ENCODE peak calls at places on chromosomes 2 and 18, in nine cellular contexts. One of them, this sample, is unnamed.

GRCh38 chr2:75356857-75357256 is 157.5 kb upstream of the TACR1 start:
- DNase-seq in DMS79 treated with DMSO at 0.1 percent for 48 hours: no peak
- DNase-seq in DMS153: no peak
- DNase-seq in stimulated activated CD4-positive, alpha-beta T cell treated with anti-CD3 and anti-CD28 coated beads, Interleukin-2, amount 100 ng/mL, for 4 hours: no peak
- DNase-seq in NCI-H748 treated with DMSO at 0.1 percent for 48 hours: no peak
- DNase-seq in mesenteric fat pad: no peak
- DNase-seq in A549: no peak
- DNase-seq in effector memory CD8-positive, alpha-beta T cell: no peak
- DNase-seq in progenitor cell of endocrine pancreas: no peak
- DNase-seq in this sample: no peak

GRCh38 chr2:223597071-223597470 is 5.1 kb downstream of the SCG2 start:
- DNase-seq in DMS79 treated with DMSO at 0.1 percent for 48 hours: no peak
- DNase-seq in DMS153: no peak
- DNase-seq in stimulated activated CD4-positive, alpha-beta T cell treated with anti-CD3 and anti-CD28 coated beads, Interleukin-2, amount 100 ng/mL, for 4 hours: no peak
- DNase-seq in NCI-H748 treated with DMSO at 0.1 percent for 48 hours: no peak
- DNase-seq in mesenteric fat pad: no peak
- DNase-seq in A549: no peak
- DNase-seq in effector memory CD8-positive, alpha-beta T cell: no peak
- DNase-seq in progenitor cell of endocrine pancreas: no peak
- DNase-seq in this sample: no peak

GRCh38 chr18:9025104-9025838 is 77.2 kb upstream of the NDUFV2 start:
- DNase-seq in DMS79 treated with DMSO at 0.1 percent for 48 hours: no peak
- DNase-seq in DMS153: no peak
- DNase-seq in stimulated activated CD4-positive, alpha-beta T cell treated with anti-CD3 and anti-CD28 coated beads, Interleukin-2, amount 100 ng/mL, for 4 hours: no peak
- DNase-seq in NCI-H748 treated with DMSO at 0.1 percent for 48 hours: no peak
- DNase-seq in mesenteric fat pad: no peak
- DNase-seq in A549: peak; percentile 13
- DNase-seq in effector memory CD8-positive, alpha-beta T cell: no peak
- DNase-seq in progenitor cell of endocrine pancreas: no peak
- DNase-seq in this sample: no peak

GRCh38 chr2:128513416-128514283 is 195.0 kb upstream of the HS6ST1 start:
- DNase-seq in DMS79 treated with DMSO at 0.1 percent for 48 hours: no peak
- DNase-seq in DMS153: no peak
- DNase-seq in stimulated activated CD4-positive, alpha-beta T cell treated with anti-CD3 and anti-CD28 coated beads, Interleukin-2, amount 100 ng/mL, for 4 hours: no peak
- DNase-seq in NCI-H748 treated with DMSO at 0.1 percent for 48 hours: no peak
- DNase-seq in mesenteric fat pad: peak; percentile 55
- DNase-seq in A549: no peak
- DNase-seq in effector memory CD8-positive, alpha-beta T cell: no peak
- DNase-seq in progenitor cell of endocrine pancreas: no peak
- DNase-seq in this sample: no peak

GRCh38 chr2:17606851-17607250 is 66.4 kb downstream of the VSNL1 start:
- DNase-seq in DMS79 treated with DMSO at 0.1 percent for 48 hours: no peak
- DNase-seq in DMS153: no peak
- DNase-seq in stimulated activated CD4-positive, alpha-beta T cell treated with anti-CD3 and anti-CD28 coated beads, Interleukin-2, amount 100 ng/mL, for 4 hours: no peak
- DNase-seq in NCI-H748 treated with DMSO at 0.1 percent for 48 hours: no peak
- DNase-seq in mesenteric fat pad: no peak
- DNase-seq in A549: no peak
- DNase-seq in effector memory CD8-positive, alpha-beta T cell: no peak
- DNase-seq in progenitor cell of endocrine pancreas: no peak
- DNase-seq in this sample: no peak

GRCh38 chr18:40608220-40608619 is 1346.8 kb upstream of the PIK3C3 start:
- DNase-seq in DMS79 treated with DMSO at 0.1 percent for 48 hours: no peak
- DNase-seq in DMS153: no peak
- DNase-seq in stimulated activated CD4-positive, alpha-beta T cell treated with anti-CD3 and anti-CD28 coated beads, Interleukin-2, amount 100 ng/mL, for 4 hours: no peak
- DNase-seq in NCI-H748 treated with DMSO at 0.1 percent for 48 hours: peak; percentile 35
- DNase-seq in mesenteric fat pad: no peak
- DNase-seq in A549: no peak
- DNase-seq in effector memory CD8-positive, alpha-beta T cell: no peak
- DNase-seq in progenitor cell of endocrine pancreas: no peak
- DNase-seq in this sample: no peak

GRCh38 chr2:24766609-24767008 is 26.6 kb downstream of the PTRHD1 start:
- DNase-seq in DMS79 treated with DMSO at 0.1 percent for 48 hours: no peak
- DNase-seq in DMS153: no peak
- DNase-seq in stimulated activated CD4-positive, alpha-beta T cell treated with anti-CD3 and anti-CD28 coated beads, Interleukin-2, amount 100 ng/mL, for 4 hours: no peak
- DNase-seq in NCI-H748 treated with DMSO at 0.1 percent for 48 hours: no peak
- DNase-seq in mesenteric fat pad: no peak
- DNase-seq in A549: no peak
- DNase-seq in effector memory CD8-positive, alpha-beta T cell: no peak
- DNase-seq in progenitor cell of endocrine pancreas: no peak
- DNase-seq in this sample: no peak

GRCh38 chr18:5879479-5879882 is 15.8 kb downstream of the TMEM200C start:
- DNase-seq in DMS79 treated with DMSO at 0.1 percent for 48 hours: peak; percentile 81
- DNase-seq in DMS153: no peak
- DNase-seq in stimulated activated CD4-positive, alpha-beta T cell treated with anti-CD3 and anti-CD28 coated beads, Interleukin-2, amount 100 ng/mL, for 4 hours: no peak
- DNase-seq in NCI-H748 treated with DMSO at 0.1 percent for 48 hours: peak; percentile 20
- DNase-seq in mesenteric fat pad: no peak
- DNase-seq in A549: peak; percentile 19
- DNase-seq in effector memory CD8-positive, alpha-beta T cell: no peak
- DNase-seq in progenitor cell of endocrine pancreas: no peak
- DNase-seq in this sample: no peak

GRCh38 chr2:128722469-128722868 is 403.8 kb upstream of the HS6ST1 start:
- DNase-seq in DMS79 treated with DMSO at 0.1 percent for 48 hours: peak; percentile 48
- DNase-seq in DMS153: no peak
- DNase-seq in stimulated activated CD4-positive, alpha-beta T cell treated with anti-CD3 and anti-CD28 coated beads, Interleukin-2, amount 100 ng/mL, for 4 hours: no peak
- DNase-seq in NCI-H748 treated with DMSO at 0.1 percent for 48 hours: no peak
- DNase-seq in mesenteric fat pad: no peak
- DNase-seq in A549: no peak
- DNase-seq in effector memory CD8-positive, alpha-beta T cell: no peak
- DNase-seq in progenitor cell of endocrine pancreas: no peak
- DNase-seq in this sample: no peak

GRCh38 chr2:88055049-88055435 is 541 bp downstream of the KRCC1 start:
- DNase-seq in DMS79 treated with DMSO at 0.1 percent for 48 hours: peak; percentile 70
- DNase-seq in DMS153: no peak
- DNase-seq in stimulated activated CD4-positive, alpha-beta T cell treated with anti-CD3 and anti-CD28 coated beads, Interleukin-2, amount 100 ng/mL, for 4 hours: no peak
- DNase-seq in NCI-H748 treated with DMSO at 0.1 percent for 48 hours: no peak
- DNase-seq in mesenteric fat pad: no peak
- DNase-seq in A549: peak; percentile 42
- DNase-seq in effector memory CD8-positive, alpha-beta T cell: no peak
- DNase-seq in progenitor cell of endocrine pancreas: no peak
- DNase-seq in this sample: no peak

GRCh38 chr2:24482256-24482971 is 8.6 kb upstream of the NCOA1 start:
- DNase-seq in DMS79 treated with DMSO at 0.1 percent for 48 hours: no peak
- DNase-seq in DMS153: no peak
- DNase-seq in stimulated activated CD4-positive, alpha-beta T cell treated with anti-CD3 and anti-CD28 coated beads, Interleukin-2, amount 100 ng/mL, for 4 hours: no peak
- DNase-seq in NCI-H748 treated with DMSO at 0.1 percent for 48 hours: no peak
- DNase-seq in mesenteric fat pad: no peak
- DNase-seq in A549: peak; percentile 29
- DNase-seq in effector memory CD8-positive, alpha-beta T cell: no peak
- DNase-seq in progenitor cell of endocrine pancreas: no peak
- DNase-seq in this sample: no peak

GRCh38 chr2:196356332-196356731 is 185.0 kb upstream of the STK17B start:
- DNase-seq in DMS79 treated with DMSO at 0.1 percent for 48 hours: no peak
- DNase-seq in DMS153: no peak
- DNase-seq in stimulated activated CD4-positive, alpha-beta T cell treated with anti-CD3 and anti-CD28 coated beads, Interleukin-2, amount 100 ng/mL, for 4 hours: no peak
- DNase-seq in NCI-H748 treated with DMSO at 0.1 percent for 48 hours: no peak
- DNase-seq in mesenteric fat pad: no peak
- DNase-seq in A549: no peak
- DNase-seq in effector memory CD8-positive, alpha-beta T cell: no peak
- DNase-seq in progenitor cell of endocrine pancreas: no peak
- DNase-seq in this sample: no peak

GRCh38 chr2:113127646-113128385 is 418 bp downstream of the IL1RN start:
- DNase-seq in DMS79 treated with DMSO at 0.1 percent for 48 hours: no peak
- DNase-seq in DMS153: no peak
- DNase-seq in stimulated activated CD4-positive, alpha-beta T cell treated with anti-CD3 and anti-CD28 coated beads, Interleukin-2, amount 100 ng/mL, for 4 hours: no peak
- DNase-seq in NCI-H748 treated with DMSO at 0.1 percent for 48 hours: no peak
- DNase-seq in mesenteric fat pad: no peak
- DNase-seq in A549: no peak
- DNase-seq in effector memory CD8-positive, alpha-beta T cell: no peak
- DNase-seq in progenitor cell of endocrine pancreas: no peak
- DNase-seq in this sample: no peak

GRCh38 chr18:5955861-5956260 is 60.5 kb upstream of the TMEM200C start:
- DNase-seq in DMS79 treated with DMSO at 0.1 percent for 48 hours: no peak
- DNase-seq in DMS153: no peak
- DNase-seq in stimulated activated CD4-positive, alpha-beta T cell treated with anti-CD3 and anti-CD28 coated beads, Interleukin-2, amount 100 ng/mL, for 4 hours: no peak
- DNase-seq in NCI-H748 treated with DMSO at 0.1 percent for 48 hours: no peak
- DNase-seq in mesenteric fat pad: no peak
- DNase-seq in A549: no peak
- DNase-seq in effector memory CD8-positive, alpha-beta T cell: no peak
- DNase-seq in progenitor cell of endocrine pancreas: no peak
- DNase-seq in this sample: no peak

GRCh38 chr2:50143822-50144575 is 887.9 kb downstream of the NRXN1 start:
- DNase-seq in DMS79 treated with DMSO at 0.1 percent for 48 hours: peak; percentile 78
- DNase-seq in DMS153: peak; percentile 62
- DNase-seq in stimulated activated CD4-positive, alpha-beta T cell treated with anti-CD3 and anti-CD28 coated beads, Interleukin-2, amount 100 ng/mL, for 4 hours: no peak
- DNase-seq in NCI-H748 treated with DMSO at 0.1 percent for 48 hours: peak; percentile 54
- DNase-seq in mesenteric fat pad: no peak
- DNase-seq in A549: peak; percentile 57
- DNase-seq in effector memory CD8-positive, alpha-beta T cell: no peak
- DNase-seq in progenitor cell of endocrine pancreas: no peak
- DNase-seq in this sample: peak; percentile 44

GRCh38 chr2:231355802-231356473 is 39.6 kb upstream of the B3GNT7 start:
- DNase-seq in DMS79 treated with DMSO at 0.1 percent for 48 hours: no peak
- DNase-seq in DMS153: no peak
- DNase-seq in stimulated activated CD4-positive, alpha-beta T cell treated with anti-CD3 and anti-CD28 coated beads, Interleukin-2, amount 100 ng/mL, for 4 hours: no peak
- DNase-seq in NCI-H748 treated with DMSO at 0.1 percent for 48 hours: no peak
- DNase-seq in mesenteric fat pad: no peak
- DNase-seq in A549: no peak
- DNase-seq in effector memory CD8-positive, alpha-beta T cell: no peak
- DNase-seq in progenitor cell of endocrine pancreas: no peak
- DNase-seq in this sample: no peak

GRCh38 chr2:190640124-190640523 is 8.8 kb upstream of the NAB1 start:
- DNase-seq in DMS79 treated with DMSO at 0.1 percent for 48 hours: no peak
- DNase-seq in DMS153: no peak
- DNase-seq in stimulated activated CD4-positive, alpha-beta T cell treated with anti-CD3 and anti-CD28 coated beads, Interleukin-2, amount 100 ng/mL, for 4 hours: no peak
- DNase-seq in NCI-H748 treated with DMSO at 0.1 percent for 48 hours: no peak
- DNase-seq in mesenteric fat pad: no peak
- DNase-seq in A549: no peak
- DNase-seq in effector memory CD8-positive, alpha-beta T cell: no peak
- DNase-seq in progenitor cell of endocrine pancreas: no peak
- DNase-seq in this sample: no peak

GRCh38 chr18:3046216-3046808 is 33.4 kb upstream of the LPIN2 start:
- DNase-seq in DMS79 treated with DMSO at 0.1 percent for 48 hours: no peak
- DNase-seq in DMS153: no peak
- DNase-seq in stimulated activated CD4-positive, alpha-beta T cell treated with anti-CD3 and anti-CD28 coated beads, Interleukin-2, amount 100 ng/mL, for 4 hours: no peak
- DNase-seq in NCI-H748 treated with DMSO at 0.1 percent for 48 hours: no peak
- DNase-seq in mesenteric fat pad: no peak
- DNase-seq in A549: no peak
- DNase-seq in effector memory CD8-positive, alpha-beta T cell: no peak
- DNase-seq in progenitor cell of endocrine pancreas: no peak
- DNase-seq in this sample: no peak

GRCh38 chr2:237581751-237582746 is 8.5 kb downstream of the RAB17 start:
- DNase-seq in DMS79 treated with DMSO at 0.1 percent for 48 hours: peak; percentile 31
- DNase-seq in DMS153: peak; percentile 83
- DNase-seq in stimulated activated CD4-positive, alpha-beta T cell treated with anti-CD3 and anti-CD28 coated beads, Interleukin-2, amount 100 ng/mL, for 4 hours: peak; percentile 39
- DNase-seq in NCI-H748 treated with DMSO at 0.1 percent for 48 hours: peak; percentile 37
- DNase-seq in mesenteric fat pad: no peak
- DNase-seq in A549: peak; percentile 58
- DNase-seq in effector memory CD8-positive, alpha-beta T cell: peak; percentile 9
- DNase-seq in progenitor cell of endocrine pancreas: no peak
- DNase-seq in this sample: peak; percentile 65

GRCh38 chr18:8839285-8839684 is 133.9 kb downstream of the MTCL1 start:
- DNase-seq in DMS79 treated with DMSO at 0.1 percent for 48 hours: no peak
- DNase-seq in DMS153: no peak
- DNase-seq in stimulated activated CD4-positive, alpha-beta T cell treated with anti-CD3 and anti-CD28 coated beads, Interleukin-2, amount 100 ng/mL, for 4 hours: no peak
- DNase-seq in NCI-H748 treated with DMSO at 0.1 percent for 48 hours: no peak
- DNase-seq in mesenteric fat pad: no peak
- DNase-seq in A549: no peak
- DNase-seq in effector memory CD8-positive, alpha-beta T cell: no peak
- DNase-seq in progenitor cell of endocrine pancreas: no peak
- DNase-seq in this sample: no peak

GRCh38 chr2:203122317-203122998 is 107.8 kb downstream of the NBEAL1 start:
- DNase-seq in DMS79 treated with DMSO at 0.1 percent for 48 hours: no peak
- DNase-seq in DMS153: peak; percentile 12
- DNase-seq in stimulated activated CD4-positive, alpha-beta T cell treated with anti-CD3 and anti-CD28 coated beads, Interleukin-2, amount 100 ng/mL, for 4 hours: no peak
- DNase-seq in NCI-H748 treated with DMSO at 0.1 percent for 48 hours: peak; percentile 36
- DNase-seq in mesenteric fat pad: no peak
- DNase-seq in A549: peak; percentile 35
- DNase-seq in effector memory CD8-positive, alpha-beta T cell: no peak
- DNase-seq in progenitor cell of endocrine pancreas: no peak
- DNase-seq in this sample: no peak

GRCh38 chr2:159053186-159054031 is 85.0 kb downstream of the TANC1 start:
- DNase-seq in DMS79 treated with DMSO at 0.1 percent for 48 hours: no peak
- DNase-seq in DMS153: no peak
- DNase-seq in stimulated activated CD4-positive, alpha-beta T cell treated with anti-CD3 and anti-CD28 coated beads, Interleukin-2, amount 100 ng/mL, for 4 hours: no peak
- DNase-seq in NCI-H748 treated with DMSO at 0.1 percent for 48 hours: no peak
- DNase-seq in mesenteric fat pad: no peak
- DNase-seq in A549: no peak
- DNase-seq in effector memory CD8-positive, alpha-beta T cell: no peak
- DNase-seq in progenitor cell of endocrine pancreas: no peak
- DNase-seq in this sample: no peak

GRCh38 chr2:180033993-180034894 is 27.1 kb upstream of the CWC22 start:
- DNase-seq in DMS79 treated with DMSO at 0.1 percent for 48 hours: peak; percentile 50
- DNase-seq in DMS153: peak; percentile 76
- DNase-seq in stimulated activated CD4-positive, alpha-beta T cell treated with anti-CD3 and anti-CD28 coated beads, Interleukin-2, amount 100 ng/mL, for 4 hours: no peak
- DNase-seq in NCI-H748 treated with DMSO at 0.1 percent for 48 hours: peak; percentile 65
- DNase-seq in mesenteric fat pad: no peak
- DNase-seq in A549: no peak
- DNase-seq in effector memory CD8-positive, alpha-beta T cell: no peak
- DNase-seq in progenitor cell of endocrine pancreas: no peak
- DNase-seq in this sample: peak; percentile 35

GRCh38 chr2:177396630-177397460 is 4.3 kb downstream of the AGPS start:
- DNase-seq in DMS79 treated with DMSO at 0.1 percent for 48 hours: no peak
- DNase-seq in DMS153: no peak
- DNase-seq in stimulated activated CD4-positive, alpha-beta T cell treated with anti-CD3 and anti-CD28 coated beads, Interleukin-2, amount 100 ng/mL, for 4 hours: no peak
- DNase-seq in NCI-H748 treated with DMSO at 0.1 percent for 48 hours: no peak
- DNase-seq in mesenteric fat pad: no peak
- DNase-seq in A549: peak; percentile 61
- DNase-seq in effector memory CD8-positive, alpha-beta T cell: no peak
- DNase-seq in progenitor cell of endocrine pancreas: no peak
- DNase-seq in this sample: no peak

GRCh38 chr2:177538323-177538722 is 145.8 kb downstream of the AGPS start:
- DNase-seq in DMS79 treated with DMSO at 0.1 percent for 48 hours: no peak
- DNase-seq in DMS153: peak; percentile 55
- DNase-seq in stimulated activated CD4-positive, alpha-beta T cell treated with anti-CD3 and anti-CD28 coated beads, Interleukin-2, amount 100 ng/mL, for 4 hours: no peak
- DNase-seq in NCI-H748 treated with DMSO at 0.1 percent for 48 hours: no peak
- DNase-seq in mesenteric fat pad: no peak
- DNase-seq in A549: no peak
- DNase-seq in effector memory CD8-positive, alpha-beta T cell: no peak
- DNase-seq in progenitor cell of endocrine pancreas: no peak
- DNase-seq in this sample: no peak

GRCh38 chr2:28252308-28252707 is 140.3 kb upstream of the FOSL2 start:
- DNase-seq in DMS79 treated with DMSO at 0.1 percent for 48 hours: no peak
- DNase-seq in DMS153: no peak
- DNase-seq in stimulated activated CD4-positive, alpha-beta T cell treated with anti-CD3 and anti-CD28 coated beads, Interleukin-2, amount 100 ng/mL, for 4 hours: peak; percentile 3
- DNase-seq in NCI-H748 treated with DMSO at 0.1 percent for 48 hours: no peak
- DNase-seq in mesenteric fat pad: no peak
- DNase-seq in A549: no peak
- DNase-seq in effector memory CD8-positive, alpha-beta T cell: no peak
- DNase-seq in progenitor cell of endocrine pancreas: no peak
- DNase-seq in this sample: no peak